ENCODE peak calls at places on chromosomes 4 and X, in five cellular contexts. C, D, L, R and E are unnamed samples.

GRCh38 chrX:153934473-153935325 is at the start of gene NAA10:
- DNase-seq in L (peak), C (peak), D (peak), R (peak), E (no peak)

GRCh38 chr4:26069218-26069617 is 155.2 kb downstream of the SMIM20 start:
- DNase-seq in D (peak), L (peak), C (peak), R (peak), E (no peak)

GRCh38 chrX:125132274-125132673 is 187.4 kb upstream of the TEX13C start:
- DNase-seq in L (peak), D (peak), C (no peak), R (peak), E (no peak)

GRCh38 chr4:125828316-125828715 is 513.6 kb downstream of the FAT4 start:
- DNase-seq in C (no peak), R (no peak), L (no peak), D (no peak), E (no peak)

GRCh38 chr4:10625130-10625529 is 59.4 kb downstream of the CLNK start:
- DNase-seq in D (no peak), L (no peak), R (peak), C (no peak), E (no peak)

GRCh38 chrX:153968754-153969124 is 2.9 kb downstream of the HCFC1 start:
- DNase-seq in C (peak), D (peak), R (no peak), L (no peak), E (no peak)

GRCh38 chr4:1846580-1846979 is 9.4 kb downstream of the LETM1 start:
- DNase-seq in C (no peak), R (no peak), D (no peak), L (no peak), E (no peak)

GRCh38 chr4:170697845-170698244 is 608.1 kb upstream of the AADAT start:
- DNase-seq in D (no peak), L (no peak), R (no peak), C (no peak), E (no peak)

GRCh38 chr4:123616970-123617392 is 220.4 kb downstream of the SPRY1 start:
- DNase-seq in D (no peak), R (no peak), L (peak), C (no peak), E (no peak)

GRCh38 chr4:18676136-18676922 is 654.8 kb upstream of the LCORL start:
- DNase-seq in L (no peak), C (no peak), D (no peak), R (no peak), E (no peak)

GRCh38 chr4:70651864-70652506 is 14.3 kb downstream of the JCHAIN start:
- DNase-seq in D (peak), R (peak), C (no peak), L (peak), E (no peak)

GRCh38 chrX:42140320-42140719 is 217.0 kb upstream of the CASK start:
- DNase-seq in D (no peak), L (no peak), C (no peak), R (no peak), E (no peak)

GRCh38 chr4:41796545-41797210 is 48.2 kb upstream of the PHOX2B start:
- DNase-seq in L (no peak), R (no peak), D (no peak), C (peak), E (no peak)

GRCh38 chr4:141853091-141853734 is 216.8 kb downstream of the IL15 start:
- DNase-seq in D (peak), R (no peak), L (peak), C (no peak), E (no peak)

GRCh38 chr4:108117473-108118182 is 51.1 kb downstream of the LEF1 start:
- DNase-seq in L (no peak), R (peak), D (no peak), C (no peak), E (no peak)

GRCh38 chrX:37423864-37424569 is 74.9 kb downstream of the PRRG1 start:
- DNase-seq in D (peak), C (no peak), R (no peak), L (no peak), E (no peak)

GRCh38 chr4:73520821-73521220 is 39.3 kb downstream of the AFM start:
- DNase-seq in R (no peak), D (peak), C (peak), L (peak), E (no peak)

GRCh38 chrX:14936561-14936960 is 63.3 kb downstream of the MOSPD2 start:
- DNase-seq in C (no peak), D (peak), L (peak), R (no peak), E (no peak)

GRCh38 chrX:131595120-131595519 is 51.2 kb downstream of the OR13H1 start:
- DNase-seq in R (no peak), L (peak), D (peak), C (no peak), E (no peak)

GRCh38 chrX:154096140-154097002 is 1.1 kb downstream of the MECP2 start:
- DNase-seq in R (peak), D (peak), C (peak), L (peak), E (no peak)

GRCh38 chrX:21655901-21656586 is 2.1 kb downstream of the KLHL34 start:
- DNase-seq in L (no peak), R (no peak), D (no peak), C (no peak), E (no peak)
- H3K4me3 ChIP-seq in L (no peak), R (no peak), D (no peak), C (no peak), E (no peak)

DNA sequence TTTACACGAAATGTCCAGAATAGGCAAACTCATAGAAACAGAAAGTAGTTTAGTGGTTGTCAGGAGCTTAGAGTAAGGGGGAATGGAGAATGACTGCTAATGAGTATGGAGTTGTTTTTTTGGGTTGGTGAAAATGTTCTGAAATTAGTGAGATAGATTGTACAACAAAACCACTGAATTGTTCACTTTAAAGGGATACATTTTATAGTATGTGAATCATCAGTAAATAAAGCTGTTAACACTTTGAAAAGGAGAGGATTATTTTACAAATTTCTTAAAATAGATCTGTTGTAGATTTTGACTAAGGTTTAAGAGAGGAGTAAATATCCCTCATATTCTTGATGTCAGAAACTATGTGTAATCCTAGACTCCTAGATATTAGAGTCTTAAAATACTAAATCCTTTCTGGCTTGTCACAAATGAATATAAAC is 82.7 kb downstream of the RAPGEF2 start:
- DNase-seq in C (no peak), R (no peak), D (no peak), L (no peak), E (no peak)
- H3K4me3 ChIP-seq in C (no peak), R (no peak), D (no peak), L (no peak), E (no peak)

DNA sequence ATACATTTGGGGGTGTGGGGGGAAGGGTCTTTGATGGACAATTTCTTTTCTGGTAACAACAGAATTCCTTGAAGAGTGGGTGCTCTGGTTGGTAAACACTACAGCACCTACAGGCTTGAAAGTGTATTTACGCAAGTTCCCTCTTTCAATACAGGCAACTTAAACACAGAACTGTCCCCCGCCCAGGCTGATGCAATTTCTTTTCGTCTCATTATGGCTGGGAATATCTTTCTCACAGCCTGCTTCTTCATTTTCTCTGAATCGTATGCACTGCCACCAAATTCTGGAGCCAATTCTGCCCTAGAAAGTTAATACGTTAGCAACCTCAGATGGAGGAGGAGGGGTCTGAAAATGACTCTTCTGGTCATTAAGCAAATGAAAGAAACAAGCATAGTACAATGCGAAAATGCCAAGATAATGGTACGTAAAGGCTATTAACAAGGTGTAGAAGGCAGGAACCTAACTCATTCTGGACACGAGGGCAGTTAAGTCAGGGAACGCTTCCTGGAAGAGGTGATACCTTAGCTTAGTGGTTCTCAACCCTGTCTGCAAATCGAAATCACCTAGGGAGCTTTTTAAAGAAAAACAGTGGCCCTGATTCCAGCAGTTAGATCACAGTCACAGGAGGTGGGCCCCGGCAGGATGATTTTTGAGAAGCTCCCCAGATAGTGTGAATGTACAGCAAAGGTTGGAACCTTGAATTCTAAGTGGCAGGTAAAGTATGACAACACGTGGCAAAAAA is 1.0 kb downstream of the AGA start:
- DNase-seq in C (no peak), D (peak), L (peak), R (peak), E (no peak)
- H3K4me3 ChIP-seq in C (peak), D (peak), L (peak), R (peak), E (peak)

DNA sequence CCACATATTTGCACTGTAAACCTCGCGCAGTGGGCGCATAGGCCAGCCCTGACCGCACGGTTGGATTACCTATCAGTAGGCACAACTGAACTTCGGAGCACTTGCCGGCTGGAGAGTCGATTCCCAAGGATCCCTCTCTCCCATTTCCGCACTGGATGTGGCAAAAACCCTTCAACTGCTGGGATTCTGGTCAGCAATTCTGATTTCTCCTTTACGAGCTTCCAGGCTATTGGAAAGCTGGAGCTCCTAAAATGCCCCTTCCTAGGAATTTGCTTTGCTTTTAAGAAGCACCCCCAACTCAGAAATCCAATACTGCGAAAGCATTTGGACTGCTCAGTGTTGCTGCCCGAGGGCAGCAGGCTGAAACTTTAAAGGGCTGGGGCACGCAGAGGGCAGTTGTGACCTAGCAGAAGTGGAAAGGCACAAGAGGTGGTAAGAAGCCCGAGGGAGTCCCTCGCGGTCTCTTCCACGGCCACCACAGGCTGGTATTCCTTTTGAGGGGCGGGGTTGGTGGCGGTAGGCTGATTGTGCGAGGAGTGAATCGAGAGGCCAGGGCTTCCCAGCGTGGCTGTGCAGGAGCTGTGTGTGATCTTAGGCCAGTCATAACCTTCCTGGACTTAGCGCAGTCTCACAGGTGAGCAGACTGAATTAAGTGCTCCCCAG is 1.6 kb downstream of the ZAR1 start:
- DNase-seq in D (no peak), C (no peak), L (no peak), R (no peak), E (no peak)
- H3K4me3 ChIP-seq in D (no peak), C (no peak), L (no peak), R (no peak), E (no peak)

GRCh38 chr4:98510757-98511517 is 147.5 kb downstream of the TSPAN5 start:
- DNase-seq in C (no peak), L (peak), R (no peak), D (peak), E (no peak)
- H3K4me3 ChIP-seq in C (no peak), L (no peak), R (no peak), D (no peak), E (no peak)

DNA sequence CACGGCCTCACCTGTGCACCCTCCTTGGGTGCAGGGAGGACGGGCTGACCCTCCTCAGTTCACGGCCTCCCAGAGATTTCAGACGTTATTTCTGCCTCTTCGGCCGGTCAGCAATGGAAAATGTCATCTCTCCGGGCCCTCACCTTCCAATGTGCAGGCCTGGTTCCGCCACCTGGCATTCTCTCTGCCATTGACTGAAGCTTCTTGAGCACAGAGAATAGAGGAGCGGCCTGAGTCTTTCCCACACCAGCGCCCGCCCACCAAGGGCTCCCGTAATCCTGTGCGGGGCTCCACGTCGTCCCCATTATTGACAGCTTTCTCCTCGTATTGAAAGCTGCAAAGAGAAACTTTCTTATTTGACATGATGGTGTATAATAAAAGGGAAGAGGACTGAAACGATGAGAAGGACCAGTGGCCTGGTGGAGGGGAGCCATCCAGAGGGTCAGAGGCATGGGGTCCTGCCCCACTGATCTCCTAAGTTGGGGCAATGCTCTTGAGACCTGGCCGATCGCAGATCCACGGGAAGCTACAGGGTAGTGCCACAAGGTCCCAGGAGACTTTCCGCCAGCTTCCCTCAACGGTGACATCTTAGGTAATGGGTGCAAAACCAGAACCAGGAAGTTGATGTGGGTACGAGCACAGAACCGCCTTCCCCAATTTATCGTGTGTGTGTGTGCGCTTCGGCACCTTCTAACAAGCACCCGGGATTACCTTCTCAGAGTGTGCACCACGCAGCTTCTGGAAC is 20.6 kb downstream of the HTRA3 start:
- DNase-seq in R (no peak), D (no peak), C (no peak), L (no peak), E (no peak)
- H3K4me3 ChIP-seq in R (no peak), D (no peak), C (no peak), L (no peak), E (no peak)

GRCh38 chr4:5589495-5589894 is 118.9 kb downstream of the EVC2 start:
- DNase-seq in R (no peak), C (no peak), L (no peak), D (no peak), E (no peak)
- H3K4me3 ChIP-seq in R (no peak), C (no peak), L (no peak), D (no peak), E (no peak)

DNA sequence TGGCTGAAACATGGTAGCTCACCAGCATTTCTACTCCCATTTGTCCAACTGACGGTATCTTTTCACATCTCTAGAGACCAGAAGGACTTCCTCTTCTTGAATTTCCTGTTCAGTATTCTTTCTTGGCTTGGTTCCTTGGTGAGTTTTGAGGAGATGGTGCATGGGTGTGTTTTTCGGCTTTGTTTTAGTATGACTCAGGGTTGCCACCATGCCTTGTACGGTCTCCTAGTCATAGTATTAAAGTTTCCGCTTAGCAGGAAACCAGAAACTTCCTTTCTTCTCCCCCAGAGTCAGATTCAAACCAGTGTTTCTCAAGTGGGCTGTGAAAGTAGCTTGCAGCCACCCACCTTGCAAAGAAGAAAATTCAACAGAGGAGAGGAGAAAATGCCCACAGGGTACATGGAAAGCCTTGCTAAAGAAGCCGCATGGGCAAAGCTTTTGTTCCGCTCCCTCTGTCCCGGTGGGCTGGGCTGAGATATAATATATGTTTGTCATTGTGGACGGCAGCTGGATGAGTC is 5.7 kb downstream of the CD99 start:
- DNase-seq in D (peak), C (no peak), L (peak), R (no peak), E (peak)
- H3K4me3 ChIP-seq in D (no peak), C (no peak), L (no peak), R (no peak), E (no peak)

DNA sequence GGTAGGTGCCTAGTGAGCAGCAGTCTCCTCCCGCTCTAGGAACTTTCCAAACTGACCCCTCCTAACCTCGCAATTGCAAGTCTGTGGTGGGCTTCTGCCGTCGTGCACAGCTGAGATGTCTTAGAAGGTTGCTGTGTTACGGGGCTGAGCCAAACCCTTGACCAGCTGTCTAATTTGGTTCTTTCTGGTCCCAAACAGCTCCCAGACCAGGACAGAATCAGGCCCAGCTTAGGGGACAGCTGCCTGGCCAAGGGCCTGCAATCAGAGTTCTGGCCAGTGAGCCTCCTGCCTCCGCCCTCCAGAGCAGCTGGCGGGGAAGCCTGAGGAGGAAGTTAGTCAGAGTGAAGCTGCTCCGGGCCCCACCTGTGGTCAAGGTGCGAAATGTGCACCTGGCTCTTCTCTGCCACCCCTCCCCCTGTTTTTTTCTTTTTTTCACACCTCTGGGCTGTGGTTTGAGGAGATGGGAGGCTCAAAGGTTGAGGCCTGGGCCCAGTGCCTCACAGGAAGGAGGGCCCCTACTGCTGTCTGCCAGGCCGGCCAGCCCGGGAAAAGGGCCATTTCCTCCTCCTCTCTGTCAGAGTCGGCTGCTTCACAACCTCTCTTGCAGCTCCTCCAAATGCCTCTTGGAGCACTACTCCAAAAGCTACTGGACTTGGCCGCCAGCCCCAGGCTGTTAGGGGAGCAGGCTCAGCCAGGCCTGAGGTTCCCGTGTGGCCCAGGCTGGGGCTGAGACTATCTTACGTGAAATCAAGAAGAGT is 4.2 kb upstream of the CXCR3 start:
- DNase-seq in L (peak), D (peak), C (peak), R (peak), E (peak)
- H3K4me3 ChIP-seq in L (no peak), D (no peak), C (no peak), R (peak), E (no peak)